ENCODE peak calls at places on chromosomes 7 and 10, in eight cellular contexts. S, G, K, Y, W, J, M and E are unnamed samples.

GRCh38 chr7:150668472-150668911 is 17.0 kb upstream of the GIMAP2 start:
- DNase-seq in W (no peak), J (no peak), S (no peak), Y (no peak), K (peak), M (no peak), G (peak), E (no peak)

GRCh38 chr10:52313350-52314006 is 603 bp upstream of the DKK1 start:
- DNase-seq in J (no peak), K (no peak), G (no peak), W (no peak), M (no peak), Y (no peak), S (no peak), E (no peak)

GRCh38 chr7:92831716-92832622 is 4.4 kb downstream of the CDK6 start:
- DNase-seq in S (no peak), K (no peak), J (no peak), W (no peak), G (no peak), M (no peak), Y (peak), E (peak)

GRCh38 chr7:108455833-108456677 is at the start of gene NRCAM:
- DNase-seq in M (peak), G (peak), W (peak), Y (peak), K (no peak), J (no peak), S (no peak), E (no peak)

GRCh38 chr7:31744294-31744874 is 57.4 kb downstream of the PPP1R17 start:
- DNase-seq in S (peak), J (no peak), M (peak), Y (peak), K (no peak), W (peak), G (peak), E (peak)

GRCh38 chr7:98764946-98765345 is 104.9 kb downstream of the TMEM130 start:
- DNase-seq in S (no peak), Y (no peak), G (no peak), W (no peak), K (no peak), M (no peak), J (no peak), E (no peak)

GRCh38 chr10:85105614-85106013 is 777.2 kb downstream of the CCSER2 start:
- DNase-seq in Y (no peak), S (no peak), G (no peak), W (no peak), K (no peak), M (no peak), J (no peak), E (peak)

GRCh38 chr7:1671876-1672451 is 1.9 kb downstream of the ELFN1 start:
- DNase-seq in M (no peak), W (no peak), K (no peak), J (no peak), Y (no peak), S (no peak), G (peak), E (no peak)

GRCh38 chr7:106327538-106328481 is 43.0 kb upstream of the NAMPT start:
- DNase-seq in J (no peak), W (no peak), G (no peak), M (no peak), K (no peak), S (no peak), Y (no peak), E (no peak)

GRCh38 chr7:11133436-11133959 is 159.8 kb downstream of the PHF14 start:
- DNase-seq in J (no peak), G (no peak), Y (no peak), K (no peak), S (no peak), W (no peak), M (no peak), E (no peak)

GRCh38 chr10:121935702-121936101 is 7.9 kb upstream of the ATE1 start:
- DNase-seq in G (no peak), M (no peak), J (no peak), Y (no peak), W (no peak), K (no peak), S (no peak), E (no peak)

GRCh38 chr10:29915116-29915785 is 144.1 kb downstream of the JCAD start:
- DNase-seq in G (no peak), S (no peak), Y (no peak), M (no peak), K (no peak), W (no peak), J (no peak), E (no peak)

GRCh38 chr10:6182454-6183098 is 20.2 kb upstream of the PFKFB3 start:
- DNase-seq in W (no peak), Y (peak), S (no peak), M (no peak), G (no peak), K (no peak), J (no peak), E (no peak)

GRCh38 chr7:148738737-148739535 is 40.2 kb downstream of the CUL1 start:
- DNase-seq in M (no peak), G (no peak), J (no peak), S (no peak), K (no peak), Y (no peak), W (no peak), E (no peak)

GRCh38 chr7:30963842-30964241 is at the start of gene GHRHR:
- DNase-seq in K (no peak), W (no peak), J (no peak), M (no peak), G (no peak), S (no peak), Y (no peak), E (no peak)

GRCh38 chr10:4545077-4545476 is 280.9 kb upstream of the AKR1E2 start:
- DNase-seq in S (no peak), G (no peak), K (no peak), J (no peak), Y (no peak), M (no peak), W (no peak), E (no peak)

GRCh38 chr7:151462306-151462779 is 22.4 kb upstream of the CRYGN start:
- DNase-seq in M (no peak), W (no peak), G (no peak), K (no peak), S (no peak), Y (no peak), J (no peak), E (no peak)

GRCh38 chr10:92894081-92894480 is 45.8 kb downstream of the EXOC6 start:
- DNase-seq in K (no peak), J (no peak), G (no peak), W (no peak), S (no peak), Y (no peak), M (no peak), E (no peak)

GRCh38 chr7:75536940-75537538 is 44.9 kb downstream of the SPDYE5 start:
- DNase-seq in Y (no peak), S (no peak), K (no peak), G (no peak), J (no peak), M (no peak), W (no peak), E (no peak)